ENCODE peak calls at places on chromosome 22, in five cellular contexts. T is K562, B is A549, O is OCI-LY7, A is fibroblast of lung. I is an unnamed sample.

GRCh38 chr22:37282385-37282677 is at the start of gene CYTH4:
- DNase-seq in T (peak), B (no peak), O (peak), A (no peak), I (no peak)

GRCh38 chr22:49788492-49788891 is 39.2 kb downstream of the BRD1 start:
- DNase-seq in T (no peak), B (no peak), O (no peak), A (peak), I (no peak)

GRCh38 chr22:45082795-45083194 is 73.0 kb upstream of the PHF21B start:
- DNase-seq in T (peak), B (peak), O (no peak), A (no peak), I (no peak)

GRCh38 chr22:26893034-26893710 is 235.8 kb downstream of the MIAT start:
- DNase-seq in T (no peak), B (no peak), O (no peak), A (no peak), I (no peak)

GRCh38 chr22:49020314-49020713 is 807.4 kb downstream of the BRD1 start:
- DNase-seq in T (no peak), B (no peak), O (no peak), A (no peak), I (no peak)

GRCh38 chr22:35839811-35840739 is 122.4 kb downstream of the APOL5 start:
- DNase-seq in T (peak), B (peak), O (peak), A (peak), I (peak)

GRCh38 chr22:31106001-31106571 is 1.3 kb downstream of the SELENOM start:
- DNase-seq in T (no peak), B (peak), O (no peak), A (no peak), I (no peak)

GRCh38 chr22:35930933-35931332 is 97.7 kb downstream of the RBFOX2 start:
- DNase-seq in T (peak), B (peak), O (peak), A (peak), I (peak)

GRCh38 chr22:44259366-44260215 is 53.2 kb downstream of the SHISAL1 start:
- DNase-seq in T (no peak), B (no peak), O (no peak), A (no peak), I (no peak)

GRCh38 chr22:38698407-38699094 is 2.2 kb downstream of the JOSD1 start:
- DNase-seq in T (no peak), B (no peak), O (no peak), A (no peak), I (no peak)

GRCh38 chr22:45441158-45441557 is 27.7 kb downstream of the RIBC2 start:
- DNase-seq in T (no peak), B (peak), O (peak), A (peak), I (peak)

GRCh38 chr22:49903322-49904039 is 14.8 kb downstream of the ALG12 start:
- DNase-seq in T (no peak), B (no peak), O (no peak), A (no peak), I (no peak)

GRCh38 chr22:50340157-50340879 is 2.8 kb upstream of the PPP6R2 start:
- DNase-seq in T (no peak), B (peak), O (no peak), A (no peak), I (no peak)

GRCh38 chr22:38314992-38315800 is 2.0 kb downstream of the CSNK1E start:
- DNase-seq in T (no peak), B (no peak), O (peak), A (peak), I (peak)

GRCh38 chr22:50641696-50642607 is 14.0 kb upstream of the ARSA start:
- DNase-seq in T (peak), B (no peak), O (peak), A (peak), I (peak)

GRCh38 chr22:31286360-31287255 is 5.7 kb downstream of the PIK3IP1 start:
- DNase-seq in T (no peak), B (no peak), O (peak), A (no peak), I (no peak)

GRCh38 chr22:35860087-35860733 is 142.5 kb downstream of the APOL5 start:
- DNase-seq in T (no peak), B (no peak), O (peak), A (no peak), I (no peak)

GRCh38 chr22:37607912-37608476 is 640 bp upstream of the GGA1 start:
- DNase-seq in T (no peak), B (no peak), O (peak), A (no peak), I (no peak)

GRCh38 chr22:48703265-48703941 is 1124.3 kb downstream of the BRD1 start:
- DNase-seq in T (no peak), B (no peak), O (no peak), A (no peak), I (no peak)

GRCh38 chr22:30649430-30650007 is 13.9 kb downstream of the SLC35E4 start:
- DNase-seq in T (peak), B (no peak), O (no peak), A (peak), I (peak)

GRCh38 chr22:39498368-39498767 is 3.7 kb upstream of the MIEF1 start:
- DNase-seq in T (no peak), B (no peak), O (no peak), A (no peak), I (no peak)

GRCh38 chr22:50576806-50577696 is 1.2 kb downstream of the CPT1B start:
- DNase-seq in T (no peak), B (no peak), O (no peak), A (no peak), I (no peak)

GRCh38 chr22:31637938-31638618 is 23.9 kb downstream of the PISD start:
- DNase-seq in T (no peak), B (no peak), O (peak), A (no peak), I (no peak)

GRCh38 chr22:31082606-31083376 is 1.7 kb downstream of the SMTN start:
- DNase-seq in T (peak), B (peak), O (peak), A (peak), I (peak)

GRCh38 chr22:21623402-21623970 is 6.3 kb downstream of the YDJC start:
- DNase-seq in T (no peak), B (no peak), O (no peak), A (no peak), I (no peak)

GRCh38 chr22:38243007-38243775 is 29.6 kb downstream of the TMEM184B start:
- DNase-seq in T (no peak), B (peak), O (peak), A (peak), I (peak)

GRCh38 chr22:49052023-49052538 is 775.6 kb downstream of the BRD1 start:
- DNase-seq in T (peak), B (no peak), O (no peak), A (peak), I (no peak)

DNA sequence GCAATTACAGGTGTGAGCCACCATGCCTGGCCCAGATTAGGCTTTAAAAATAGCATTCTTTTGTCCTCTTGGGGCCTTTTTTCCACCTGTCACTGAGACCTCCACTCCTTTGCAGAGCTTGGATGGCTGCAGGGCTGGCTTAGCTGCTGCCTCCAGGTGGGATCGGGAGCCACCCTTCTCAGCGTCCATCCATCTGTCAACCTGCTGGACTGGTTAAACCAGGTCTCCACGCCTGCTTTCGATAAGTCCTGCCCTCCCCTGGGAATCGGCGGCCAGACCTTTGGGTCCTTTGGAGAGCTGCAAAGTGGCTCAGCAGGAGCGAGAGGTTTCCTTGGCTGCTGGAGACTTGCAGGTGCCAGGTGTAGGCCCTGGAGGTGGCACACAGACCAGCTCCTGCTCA is 23.4 kb upstream of the GRAMD4 start:
- DNase-seq in T (no peak), B (no peak), O (no peak), A (no peak), I (peak)
- H3K4me2 ChIP-seq in T (no peak), B (no peak), O (no peak), A (no peak), I (peak)

DNA sequence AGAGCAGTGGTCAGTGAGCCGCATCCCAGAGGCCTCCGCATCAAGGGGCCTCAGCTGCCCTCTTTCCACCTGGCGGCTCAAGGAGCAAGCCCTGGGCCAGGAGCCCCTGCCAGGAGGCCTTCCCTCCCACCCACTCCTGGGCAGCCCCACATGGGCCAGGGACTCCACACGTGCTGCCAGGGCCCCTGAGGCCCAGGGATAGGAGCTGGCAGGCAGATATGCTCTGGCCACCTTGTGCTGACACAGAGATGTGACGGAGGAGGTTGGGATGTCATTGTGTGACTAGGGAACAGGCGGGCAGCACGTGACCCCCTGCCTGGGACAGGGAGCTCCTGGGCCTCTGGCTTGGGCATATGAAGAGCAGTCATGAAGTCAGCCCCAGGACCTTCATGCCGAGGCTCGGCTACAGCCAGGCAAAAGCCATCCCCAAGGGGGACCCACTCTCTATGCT is 77.9 kb downstream of the PIWIL3 start:
- DNase-seq in T (no peak), B (no peak), O (no peak), A (no peak), I (no peak)
- H3K27ac ChIP-seq in T (no peak), B (no peak), O (no peak), A (no peak), I (no peak)

GRCh38 chr22:17773606-17774205 is 563 bp downstream of the BID start:
- DNase-seq in T (peak), B (peak), O (peak), A (no peak), I (peak)

GRCh38 chr22:17775781-17776470 is 1.7 kb upstream of the BID start:
- DNase-seq in T (no peak), B (no peak), O (no peak), A (no peak), I (no peak)

GRCh38 chr22:17772963-17773605 is 1.2 kb downstream of the BID start:
- DNase-seq in T (no peak), B (no peak), O (no peak), A (no peak), I (peak)

GRCh38 chr22:17774206-17774927 is at the start of gene BID:
- DNase-seq in T (peak), B (no peak), O (peak), A (no peak), I (peak)

DNA sequence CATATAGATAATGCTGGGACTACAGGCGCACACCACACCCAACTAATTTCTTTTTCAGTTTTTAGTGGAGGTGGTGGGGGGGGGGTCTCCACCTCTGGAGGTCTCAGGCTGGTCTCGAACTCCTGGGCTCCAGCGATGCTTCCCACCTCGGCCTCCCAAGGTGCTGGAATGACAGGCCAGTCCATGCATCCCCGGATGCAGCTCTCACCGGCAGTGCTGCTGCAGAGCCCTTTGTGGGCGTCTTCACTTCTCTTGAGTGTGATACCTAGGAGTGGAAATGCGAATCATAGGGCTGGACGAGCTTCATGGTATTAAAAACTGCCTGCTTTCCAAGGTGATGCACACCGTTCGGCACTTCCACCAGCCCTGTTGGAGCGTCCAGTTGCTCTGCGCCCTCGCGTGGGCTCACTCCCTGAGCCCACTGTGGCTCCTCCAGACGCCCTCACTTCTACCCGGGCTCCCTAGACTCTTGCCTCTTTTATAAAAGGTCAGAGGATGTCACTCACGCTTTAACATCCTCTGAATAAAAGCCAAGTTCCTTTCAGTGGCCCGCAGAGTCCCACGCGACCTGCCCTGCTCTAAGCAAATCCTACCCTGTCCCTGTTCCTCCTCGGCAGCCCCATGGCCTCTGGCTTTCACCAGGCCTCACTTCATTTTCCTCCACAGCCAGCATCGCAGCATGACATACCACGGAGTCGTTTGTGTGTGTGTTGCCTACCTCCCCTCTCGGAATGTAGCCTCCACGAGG is 833 bp upstream of the BID start:
- DNase-seq in T (no peak), B (no peak), O (no peak), A (no peak), I (no peak)
- H3K4me2 ChIP-seq in T (peak), B (peak), O (peak), A (no peak), I (peak)

DNA sequence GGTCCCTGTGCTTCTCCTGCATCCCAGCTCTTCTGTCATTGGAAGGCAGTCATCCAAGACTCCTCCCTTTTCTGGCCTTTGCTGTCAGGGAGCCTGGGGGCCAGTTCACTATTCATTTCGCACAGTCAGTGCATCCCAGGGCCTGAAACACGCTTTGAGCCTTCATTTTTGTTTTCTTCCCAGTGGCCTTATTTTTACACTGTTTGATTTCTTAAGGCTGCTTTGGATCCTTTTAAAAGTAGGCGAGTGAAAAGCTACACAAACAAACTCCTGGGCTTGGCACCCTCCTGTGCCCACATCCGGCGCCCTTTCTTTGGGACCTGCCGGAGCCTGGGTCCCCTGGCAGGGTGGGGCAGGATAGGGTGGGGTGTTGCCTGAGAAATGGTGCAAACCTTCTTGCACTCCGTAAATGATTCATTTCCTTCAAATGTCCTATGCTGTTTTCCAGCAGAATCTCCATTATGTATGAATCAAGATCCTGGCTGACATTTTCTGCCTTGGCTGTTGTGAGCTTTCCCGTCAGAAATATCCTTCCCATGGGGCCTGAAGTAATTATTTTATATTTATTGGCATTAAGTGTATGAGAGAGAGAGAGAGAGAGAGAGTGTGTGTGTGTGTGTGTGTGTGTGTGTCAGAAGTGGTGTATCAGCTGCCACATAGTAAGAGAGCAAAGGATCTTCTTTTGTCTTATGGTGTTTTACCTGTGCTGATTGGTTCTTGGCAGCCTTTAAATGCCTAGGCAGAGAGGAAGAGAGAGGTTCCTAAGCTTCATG is 45.6 kb downstream of the BCR start:
- DNase-seq in T (peak), B (peak), O (no peak), A (peak), I (no peak)
- H3K27ac ChIP-seq in T (no peak), B (peak), O (no peak), A (peak), I (no peak)

GRCh38 chr22:19568337-19569311 is 44.4 kb upstream of the CLDN5 start:
- DNase-seq in T (peak), B (peak), O (no peak), A (peak), I (no peak)
- H3K4me2 ChIP-seq in T (no peak), B (peak), O (no peak), A (no peak), I (no peak)

GRCh38 chr22:42582987-42583386 is 29.2 kb downstream of the SERHL2 start:
- DNase-seq in T (no peak), B (no peak), O (no peak), A (no peak), I (no peak)
- H3K27ac ChIP-seq in T (no peak), B (no peak), O (peak), A (no peak), I (no peak)

DNA sequence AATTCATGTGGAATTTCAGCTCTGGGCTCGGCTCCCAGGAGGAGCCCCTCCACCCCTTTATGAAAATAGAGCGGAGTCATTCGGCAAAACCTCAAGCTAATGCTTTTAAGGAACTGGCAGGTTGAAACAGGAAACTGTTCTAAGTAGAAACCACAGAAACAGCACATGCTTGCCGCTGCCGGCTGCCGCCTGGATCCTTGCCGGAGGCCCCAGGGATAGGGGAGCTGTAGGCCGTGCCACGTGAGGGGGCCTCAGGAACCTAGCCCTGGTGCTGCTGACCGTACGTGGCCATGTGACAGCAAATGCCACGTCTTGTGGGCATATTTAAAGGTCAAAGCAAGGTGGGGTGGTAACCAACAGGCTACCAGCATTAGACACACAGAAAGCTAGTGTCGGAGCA is 77.9 kb upstream of the TIMP3 start:
- DNase-seq in T (no peak), B (no peak), O (peak), A (peak), I (peak)
- H3K4me2 ChIP-seq in T (no peak), B (no peak), O (no peak), A (peak), I (no peak)

GRCh38 chr22:42281284-42281683 is 10.8 kb upstream of the TCF20 start:
- DNase-seq in T (no peak), B (no peak), O (no peak), A (no peak), I (no peak)

GRCh38 chr22:42282943-42283287 is 12.5 kb upstream of the TCF20 start:
- DNase-seq in T (no peak), B (no peak), O (no peak), A (no peak), I (no peak)

GRCh38 chr22:42282252-42282942 is 11.9 kb upstream of the TCF20 start:
- DNase-seq in T (no peak), B (no peak), O (no peak), A (no peak), I (peak)

GRCh38 chr22:42280836-42281235 is 10.4 kb upstream of the TCF20 start:
- DNase-seq in T (no peak), B (no peak), O (no peak), A (no peak), I (no peak)

DNA sequence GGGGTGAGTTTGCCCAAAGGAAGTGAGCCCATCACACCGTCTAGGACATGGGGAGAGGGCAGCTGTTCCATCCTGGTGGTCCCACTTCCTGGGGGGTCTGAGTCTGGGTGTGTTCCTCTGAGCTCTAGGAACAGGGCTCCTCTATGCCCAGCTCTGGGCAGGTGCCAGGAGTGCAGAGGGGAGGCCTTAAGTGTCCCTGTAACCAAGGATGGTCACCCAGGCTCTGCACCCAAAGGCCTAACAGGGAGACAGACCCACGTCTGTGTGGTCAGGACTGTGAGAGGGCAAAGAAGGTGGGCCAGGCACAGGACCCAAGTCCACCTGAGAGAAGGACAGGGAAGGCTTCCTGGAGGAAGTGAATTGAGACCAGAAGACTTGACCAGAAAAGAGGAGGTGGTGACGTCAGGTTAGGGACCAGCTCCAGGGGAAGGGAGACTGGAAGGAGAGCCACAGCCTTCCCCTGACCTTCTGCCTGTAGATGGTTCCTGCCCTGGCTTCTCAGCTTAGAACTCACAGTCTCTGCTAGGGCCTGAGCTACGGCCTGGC is 11.3 kb upstream of the TCF20 start:
- DNase-seq in T (no peak), B (no peak), O (no peak), A (no peak), I (no peak)
- H3K27ac ChIP-seq in T (no peak), B (no peak), O (no peak), A (no peak), I (no peak)

I was measured in hepatocyte.